ENCODE peak calls at places on chromosomes 2 and 18, in four cellular contexts. I, D, W and R are unnamed samples.

GRCh38 chr2:42196403-42197267 is 27.5 kb downstream of the EML4 start:
- DNase-seq in I (peak), D (peak), W (peak), R (peak)

GRCh38 chr2:173749315-173749714 is 215.9 kb downstream of the SP3 start:
- DNase-seq in I (peak), D (no peak), W (no peak), R (no peak)

GRCh38 chr18:75207298-75208054 is 1.5 kb downstream of the PTGR3 start:
- DNase-seq in I (peak), D (no peak), W (no peak), R (no peak)

GRCh38 chr2:128809256-128809636 is 490.6 kb upstream of the HS6ST1 start:
- DNase-seq in I (no peak), D (no peak), W (no peak), R (no peak)

GRCh38 chr2:101064868-101065549 is 62.9 kb downstream of the RPL31 start:
- DNase-seq in I (peak), D (no peak), W (no peak), R (no peak)

GRCh38 chr18:4807495-4808293 is 352.6 kb upstream of the DLGAP1 start:
- DNase-seq in I (no peak), D (no peak), W (no peak), R (no peak)

GRCh38 chr2:70596739-70597138 is 43.1 kb upstream of the TGFA start:
- DNase-seq in I (no peak), D (no peak), W (no peak), R (no peak)

GRCh38 chr2:20454036-20454981 is 7.4 kb downstream of the RHOB start:
- DNase-seq in I (no peak), D (no peak), W (no peak), R (no peak)

GRCh38 chr2:224843141-224843540 is 127.0 kb upstream of the CCDC195 start:
- DNase-seq in I (no peak), D (no peak), W (no peak), R (no peak)

GRCh38 chr2:37561615-37562569 is 109.5 kb downstream of the CDC42EP3 start:
- DNase-seq in I (peak), D (no peak), W (peak), R (no peak)

GRCh38 chr2:156800781-156801366 is 364.7 kb downstream of the GPD2 start:
- DNase-seq in I (no peak), D (no peak), W (no peak), R (no peak)

GRCh38 chr2:68832161-68832869 is 38.9 kb downstream of the BMP10 start:
- DNase-seq in I (no peak), D (peak), W (peak), R (no peak)

GRCh38 chr2:195520671-195521155 is 136.3 kb upstream of the SLC39A10 start:
- DNase-seq in I (no peak), D (no peak), W (peak), R (no peak)

GRCh38 chr2:143347303-143347702 is 218.1 kb downstream of the ARHGAP15 start:
- DNase-seq in I (no peak), D (no peak), W (no peak), R (no peak)

GRCh38 chr2:145088733-145089132 is 568.8 kb upstream of the ZEB2 start:
- DNase-seq in I (no peak), D (no peak), W (no peak), R (no peak)

GRCh38 chr18:55102508-55102907 is 143.2 kb upstream of the CCDC68 start:
- DNase-seq in I (no peak), D (no peak), W (no peak), R (no peak)

GRCh38 chr2:95049088-95049955 is 23.8 kb downstream of the MAL start:
- DNase-seq in I (no peak), D (no peak), W (no peak), R (no peak)

GRCh38 chr2:71578665-71579371 is 125.5 kb downstream of the DYSF start:
- DNase-seq in I (no peak), D (no peak), W (no peak), R (no peak)

GRCh38 chr2:10395893-10396292 is 52.2 kb downstream of the ODC1 start:
- DNase-seq in I (no peak), D (no peak), W (no peak), R (no peak)

GRCh38 chr2:26770986-26771586 is 7.0 kb downstream of the SLC35F6 start:
- DNase-seq in I (peak), D (no peak), W (no peak), R (peak)

GRCh38 chr18:3624818-3625716 is 175.1 kb downstream of the TGIF1 start:
- DNase-seq in I (no peak), D (no peak), W (peak), R (no peak)

GRCh38 chr2:132978840-132979239 is 308.8 kb upstream of the LYPD1 start:
- DNase-seq in I (no peak), D (peak), W (no peak), R (no peak)

GRCh38 chr2:209331291-209331844 is 92.5 kb upstream of the MAP2 start:
- DNase-seq in I (peak), D (no peak), W (no peak), R (no peak)

GRCh38 chr2:178271629-178272333 is 77.5 kb downstream of the OSBPL6 start:
- DNase-seq in I (no peak), D (no peak), W (no peak), R (no peak)

GRCh38 chr2:53708988-53709387 is 58.6 kb upstream of the CHAC2 start:
- DNase-seq in I (no peak), D (no peak), W (no peak), R (peak)

GRCh38 chr18:48693006-48693405 is 154.2 kb downstream of the CTIF start:
- DNase-seq in I (no peak), D (no peak), W (no peak), R (no peak)

GRCh38 chr2:196804381-196804780 is 4.8 kb downstream of the C2orf66 start:
- DNase-seq in I (no peak), D (no peak), W (no peak), R (no peak)

GRCh38 chr18:59639136-59639535 is 58.1 kb downstream of the CCBE1 start:
- DNase-seq in I (no peak), D (no peak), W (no peak), R (no peak)

GRCh38 chr2:200604571-200605255 is 18.9 kb downstream of the AOX1 start:
- DNase-seq in I (no peak), D (no peak), W (no peak), R (no peak)

GRCh38 chr18:48099481-48100167 is 169.2 kb upstream of the SMAD2 start:
- DNase-seq in I (no peak), D (no peak), W (no peak), R (no peak)

GRCh38 chr2:120778244-120778643 is 42.6 kb downstream of the GLI2 start:
- DNase-seq in I (no peak), D (no peak), W (no peak), R (no peak)

GRCh38 chr2:120775801-120776589 is 40.3 kb downstream of the GLI2 start:
- DNase-seq in I (no peak), D (no peak), W (no peak), R (no peak)

GRCh38 chr2:120777170-120777751 is 41.6 kb downstream of the GLI2 start:
- DNase-seq in I (no peak), D (no peak), W (no peak), R (no peak)

GRCh38 chr2:120776649-120777048 is 41.0 kb downstream of the GLI2 start:
- DNase-seq in I (no peak), D (no peak), W (no peak), R (no peak)

GRCh38 chr2:120777787-120778186 is 42.1 kb downstream of the GLI2 start:
- DNase-seq in I (no peak), D (no peak), W (no peak), R (no peak)
- TF ChIP-seq CBFB in I (no peak), D (no peak), W (no peak), R (no peak)

GRCh38 chr18:10381516-10381915 is 72.9 kb upstream of the APCDD1 start:
- DNase-seq in I (no peak), D (no peak), W (no peak), R (no peak)

GRCh38 chr18:10378688-10379465 is 75.6 kb upstream of the APCDD1 start:
- DNase-seq in I (no peak), D (no peak), W (no peak), R (no peak)

GRCh38 chr18:10377956-10378355 is 76.5 kb upstream of the APCDD1 start:
- DNase-seq in I (no peak), D (no peak), W (no peak), R (no peak)

GRCh38 chr18:10379511-10379910 is 74.9 kb upstream of the APCDD1 start:
- DNase-seq in I (no peak), D (no peak), W (no peak), R (no peak)

GRCh38 chr18:10381951-10382350 is 72.5 kb upstream of the APCDD1 start:
- DNase-seq in I (no peak), D (no peak), W (no peak), R (no peak)
- TF ChIP-seq CBFB in I (no peak), D (no peak), W (no peak), R (no peak)

GRCh38 chr2:180472133-180472532 is 465.0 kb upstream of the CWC22 start:
- DNase-seq in I (no peak), D (no peak), W (no peak), R (no peak)
- TF ChIP-seq CBFB in I (no peak), D (no peak), W (no peak), R (no peak)

GRCh38 chr18:8952796-8953760 is 149.4 kb upstream of the NDUFV2 start:
- DNase-seq in I (no peak), D (no peak), W (no peak), R (no peak)
- TF ChIP-seq CBFB in I (no peak), D (no peak), W (no peak), R (no peak)

GRCh38 chr2:240579771-240580614 is 6.5 kb upstream of the CAPN10 start:
- DNase-seq in I (peak), D (peak), W (no peak), R (peak)
- TF ChIP-seq CBFB in I (peak), D (peak), W (no peak), R (no peak)

GRCh38 chr2:147863835-147864234 is 19.0 kb downstream of the ACVR2A start:
- DNase-seq in I (no peak), D (no peak), W (no peak), R (no peak)
- TF ChIP-seq CBFB in I (no peak), D (no peak), W (no peak), R (no peak)

GRCh38 chr18:70494524-70494923 is 205.7 kb downstream of the SOCS6 start:
- DNase-seq in I (no peak), D (no peak), W (no peak), R (no peak)

GRCh38 chr18:70491734-70492348 is 203.0 kb downstream of the SOCS6 start:
- DNase-seq in I (peak), D (no peak), W (peak), R (peak)

GRCh38 chr18:70489556-70489955 is 200.7 kb downstream of the SOCS6 start:
- DNase-seq in I (no peak), D (no peak), W (no peak), R (no peak)

GRCh38 chr18:70493461-70493860 is 204.6 kb downstream of the SOCS6 start:
- DNase-seq in I (no peak), D (no peak), W (no peak), R (no peak)

GRCh38 chr18:70490008-70490933 is 201.4 kb downstream of the SOCS6 start:
- DNase-seq in I (peak), D (no peak), W (peak), R (peak)
- TF ChIP-seq CBFB in I (no peak), D (no peak), W (no peak), R (no peak)

GRCh38 chr18:13376298-13376840 is 157.8 kb downstream of the LDLRAD4 start:
- DNase-seq in I (no peak), D (no peak), W (no peak), R (no peak)
- TF ChIP-seq CBFB in I (no peak), D (no peak), W (no peak), R (no peak)